ENCODE peak calls at places on chromosome 20, in ten cellular contexts. H is activated CD4-positive, CD25-positive, alpha-beta regulatory T cell treated with anti-CD3 and anti-CD28 coated beads, Interleukin-2, amount 50 U/mL, for 24 hours; V is body of pancreas; T is activated T-cell treated with anti-CD3 and anti-CD28 coated beads, Interleukin-2, amount 50 U/mL, for 72 hours; I is Right ventricle myocardium inferior; A is activated CD4-positive, alpha-beta T cell treated with anti-CD3 and anti-CD28 coated beads for 36 hours; Q is K562; S is heart left ventricle; X is natural killer cell; J is stimulated activated effector memory CD8-positive, alpha-beta T cell treated with anti-CD3 and anti-CD28 coated beads, Interleukin-12 subunit alpha, Interleukin-12 subunit beta, amount 100 ng/mL, for 72 hours. W is an unnamed sample.

GRCh38 chr20:23011008-23011721 is 23.9 kb upstream of the SSTR4 start:
- ATAC-seq in H (no peak), V (no peak), T (no peak), I (no peak), A (no peak), Q (no peak), S (no peak), X (no peak), J (no peak), W (no peak)

GRCh38 chr20:18805881-18806280 is 7.7 kb upstream of the SCP2D1 start:
- ATAC-seq in H (no peak), V (no peak), T (no peak), I (no peak), A (peak; percentile 36), Q (no peak), S (no peak), X (no peak), J (no peak), W (peak; percentile 67)

GRCh38 chr20:54162378-54162777 is 11.4 kb downstream of the CYP24A1 start:
- ATAC-seq in H (no peak), V (no peak), T (no peak), I (no peak), A (no peak), Q (no peak), S (no peak), X (no peak), J (no peak), W (no peak)

GRCh38 chr20:57211949-57212889 is 54.2 kb downstream of the BMP7 start:
- ATAC-seq in H (no peak), V (peak; percentile 81), T (no peak), I (peak; percentile 83), A (no peak), Q (peak; percentile 34), S (peak; percentile 82), X (no peak), J (no peak), W (no peak)

GRCh38 chr20:57219071-57219677 is 47.3 kb downstream of the BMP7 start:
- ATAC-seq in H (no peak), V (no peak), T (no peak), I (no peak), A (no peak), Q (no peak), S (no peak), X (no peak), J (no peak), W (no peak)

GRCh38 chr20:22663528-22664025 is 79.2 kb upstream of the FOXA2 start:
- ATAC-seq in H (no peak), V (no peak), T (no peak), I (no peak), A (no peak), Q (no peak), S (no peak), X (no peak), J (no peak), W (no peak)

GRCh38 chr20:51456511-51457280 is 85.8 kb downstream of the NFATC2 start:
- ATAC-seq in H (no peak), V (peak; percentile 99), T (no peak), I (peak; percentile 98), A (peak; percentile 21), Q (peak; percentile 68), S (peak; percentile 97), X (no peak), J (no peak), W (peak; percentile 95)

GRCh38 chr20:4601630-4602296 is 119.9 kb upstream of the PRND start:
- ATAC-seq in H (no peak), V (peak; percentile 27), T (no peak), I (peak; percentile 95), A (no peak), Q (no peak), S (peak; percentile 95), X (no peak), J (no peak), W (peak; percentile 77)

GRCh38 chr20:39645130-39645529 is 683.0 kb downstream of the DHX35 start:
- ATAC-seq in H (no peak), V (no peak), T (no peak), I (no peak), A (no peak), Q (no peak), S (no peak), X (no peak), J (no peak), W (no peak)

W was measured in SK-N-SH treated with all-trans-retinoic acid at 6 μM for 48 hours.